ENCODE peak calls at places on chromosome 18, in ten cellular contexts. A, C, Z, N, P, J, F, G, R and M are unnamed samples.

GRCh38 chr18:54742654-54743053 is 85.6 kb upstream of the RAB27B start:
- DNase-seq in A (no peak), C (peak; percentile 99), Z (no peak), N (no peak), P (peak; percentile 80), J (peak; percentile 86), F (peak; percentile 99), G (no peak), R (no peak), M (no peak)

GRCh38 chr18:3281456-3282400 is 19.8 kb downstream of the MYL12B start:
- DNase-seq in A (no peak), C (peak; percentile 67), Z (no peak), N (no peak), P (no peak), J (peak; percentile 80), F (peak; percentile 86), G (no peak), R (no peak), M (no peak)

GRCh38 chr18:53408271-53408670 is 816.2 kb downstream of the MBD2 start:
- DNase-seq in A (no peak), C (no peak), Z (no peak), N (no peak), P (no peak), J (no peak), F (no peak), G (no peak), R (no peak), M (no peak)

GRCh38 chr18:43664487-43665008 is 387.3 kb upstream of the SYT4 start:
- DNase-seq in A (no peak), C (peak; percentile 10), Z (no peak), N (no peak), P (no peak), J (no peak), F (no peak), G (no peak), R (no peak), M (no peak)

GRCh38 chr18:21741511-21742322 is 1.1 kb downstream of the MIB1 start:
- DNase-seq in A (peak; percentile 85), C (no peak), Z (no peak), N (no peak), P (peak; percentile 78), J (no peak), F (peak; percentile 9), G (peak; percentile 44), R (peak; percentile 90), M (no peak)

GRCh38 chr18:33495278-33495677 is 54.8 kb upstream of the CCDC178 start:
- DNase-seq in A (no peak), C (peak; percentile 49), Z (no peak), N (no peak), P (no peak), J (no peak), F (peak; percentile 13), G (peak; percentile 50), R (no peak), M (peak; percentile 12)

GRCh38 chr18:76670564-76671288 is 151.6 kb upstream of the ZNF236 start:
- DNase-seq in A (no peak), C (no peak), Z (no peak), N (no peak), P (peak; percentile 73), J (no peak), F (no peak), G (no peak), R (peak; percentile 84), M (no peak)

GRCh38 chr18:1014951-1015627 is 110.4 kb downstream of the ADCYAP1 start:
- DNase-seq in A (no peak), C (peak; percentile 79), Z (no peak), N (no peak), P (no peak), J (no peak), F (no peak), G (no peak), R (no peak), M (peak; percentile 7)

GRCh38 chr18:10101293-10101701 is 187.5 kb downstream of the VAPA start:
- DNase-seq in A (no peak), C (peak; percentile 47), Z (no peak), N (no peak), P (no peak), J (peak; percentile 11), F (no peak), G (no peak), R (no peak), M (no peak)

GRCh38 chr18:47397671-47398319 is 146.3 kb upstream of the SKOR2 start:
- DNase-seq in A (no peak), C (no peak), Z (no peak), N (no peak), P (no peak), J (no peak), F (no peak), G (peak; percentile 14), R (peak; percentile 37), M (no peak)
- TF ChIP-seq CTCF in A (no peak), C (peak; percentile 13), Z (peak; percentile 72), N (peak; percentile 53), P (no peak), J (peak; percentile 60), F (peak; percentile 7), G (peak; percentile 84), R (no peak), M (peak; percentile 42)

DNA sequence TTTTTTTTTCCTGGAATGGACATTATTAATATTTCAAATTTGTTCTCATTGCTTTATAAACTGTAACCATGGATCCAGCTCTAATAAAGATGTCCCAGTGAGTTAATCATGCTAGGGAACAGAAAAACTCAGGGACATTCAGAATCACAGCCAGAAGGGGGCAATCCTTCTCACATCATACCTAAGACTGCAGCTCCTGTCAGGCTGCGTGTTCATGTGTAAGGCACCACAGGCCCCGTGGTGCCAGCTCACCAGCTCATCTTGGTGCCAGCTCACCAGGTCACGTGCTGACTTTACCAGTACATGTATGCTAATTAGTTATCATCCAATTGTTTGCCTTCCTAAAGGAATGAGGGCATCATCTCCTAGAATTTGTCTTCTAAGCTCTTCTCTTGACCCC is 84.7 kb upstream of the NEDD4L start:
- DNase-seq in A (no peak), C (peak; percentile 32), Z (no peak), N (peak; percentile 37), P (no peak), J (peak; percentile 53), F (peak; percentile 62), G (peak; percentile 32), R (no peak), M (peak; percentile 53)
- TF ChIP-seq CTCF in A (no peak), C (peak; percentile 46), Z (peak; percentile 63), N (peak; percentile 59), P (no peak), J (peak; percentile 69), F (peak; percentile 44), G (peak; percentile 19), R (no peak), M (peak; percentile 68)

DNA sequence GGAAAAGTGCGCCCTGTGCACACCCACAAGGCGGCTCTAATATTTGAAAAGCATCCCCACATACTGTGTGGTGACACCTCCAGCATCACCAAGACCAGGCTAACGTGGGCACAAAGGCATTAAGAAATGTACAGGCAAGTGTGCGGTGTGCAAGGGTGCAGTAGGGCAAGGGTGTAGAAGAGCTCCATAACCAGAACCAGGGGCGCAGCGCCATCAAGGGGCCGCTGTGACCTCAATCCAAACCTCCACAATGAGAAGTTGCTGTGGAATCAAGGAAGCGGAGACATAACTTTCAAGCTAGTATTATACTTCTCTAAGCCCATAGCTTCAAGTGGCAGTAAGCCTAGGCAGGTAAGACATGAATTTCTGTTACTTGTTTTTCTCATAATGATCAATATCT is 13.0 kb downstream of the L3MBTL4 start:
- DNase-seq in A (no peak), C (no peak), Z (no peak), N (no peak), P (no peak), J (no peak), F (no peak), G (peak; percentile 58), R (no peak), M (no peak)
- TF ChIP-seq CTCF in A (no peak), C (no peak), Z (peak; percentile 65), N (peak; percentile 17), P (no peak), J (no peak), F (peak; percentile 14), G (no peak), R (no peak), M (peak; percentile 55)

GRCh38 chr18:37484893-37485834 is 80.4 kb downstream of the CELF4 start:
- DNase-seq in A (no peak), C (no peak), Z (no peak), N (no peak), P (no peak), J (no peak), F (peak; percentile 5), G (peak; percentile 73), R (no peak), M (no peak)
- TF ChIP-seq CTCF in A (peak; percentile 18), C (no peak), Z (peak; percentile 71), N (peak; percentile 26), P (no peak), J (peak; percentile 36), F (peak; percentile 32), G (peak; percentile 61), R (no peak), M (peak; percentile 26)